ENCODE peak calls at places on chromosomes 2 and 18, in four cellular contexts. O is NCI-H2171 treated with DMSO at 0.1 percent for 48 hours, H is T1000, L is NCI-H1092. S is an unnamed sample.

GRCh38 chr2:167925775-167926174 is 321.6 kb downstream of the STK39 start:
- DNase-seq in O (no peak), H (peak; percentile 77), L (no peak), S (no peak)

GRCh38 chr2:240397924-240398611 is 37.4 kb upstream of the GPC1 start:
- DNase-seq in O (no peak), H (no peak), L (no peak), S (no peak)

GRCh38 chr2:36915627-36916026 is 50.7 kb downstream of the STRN start:
- DNase-seq in O (no peak), H (no peak), L (no peak), S (no peak)

GRCh38 chr2:111029135-111029927 is 91.4 kb upstream of the BCL2L11 start:
- DNase-seq in O (no peak), H (no peak), L (no peak), S (no peak)

GRCh38 chr2:42999856-43000241 is 207.5 kb upstream of the HAAO start:
- DNase-seq in O (no peak), H (no peak), L (no peak), S (no peak)

GRCh38 chr18:46051731-46052461 is 20.2 kb downstream of the PSTPIP2 start:
- DNase-seq in O (no peak), H (no peak), L (no peak), S (no peak)

GRCh38 chr2:70686577-70687460 is 81.2 kb downstream of the ADD2 start:
- DNase-seq in O (peak; percentile 87), H (no peak), L (no peak), S (peak; percentile 65)

GRCh38 chr2:152468832-152469692 is 134.1 kb downstream of the FMNL2 start:
- DNase-seq in O (peak; percentile 9), H (no peak), L (no peak), S (no peak)

GRCh38 chr2:99636432-99637034 is 146.7 kb upstream of the REV1 start:
- DNase-seq in O (peak; percentile 28), H (no peak), L (peak; percentile 16), S (peak; percentile 83)

GRCh38 chr2:85971369-85971768 is 82.6 kb upstream of the ST3GAL5 start:
- DNase-seq in O (no peak), H (no peak), L (no peak), S (no peak)

GRCh38 chr2:234483568-234484251 is 13.2 kb downstream of the ARL4C start:
- DNase-seq in O (no peak), H (no peak), L (no peak), S (no peak)

GRCh38 chr2:239544846-239545465 is 144.1 kb upstream of the HDAC4 start:
- DNase-seq in O (no peak), H (no peak), L (no peak), S (no peak)

GRCh38 chr18:55821219-55821618 is 233.2 kb upstream of the TCF4 start:
- DNase-seq in O (no peak), H (no peak), L (no peak), S (no peak)

GRCh38 chr18:52903858-52904257 is 563.9 kb downstream of the DCC start:
- DNase-seq in O (peak; percentile 26), H (no peak), L (peak; percentile 36), S (peak; percentile 73)

GRCh38 chr2:36165132-36165531 is 190.4 kb upstream of the CRIM1 start:
- DNase-seq in O (no peak), H (no peak), L (no peak), S (no peak)

GRCh38 chr2:118122768-118123335 is 34.6 kb downstream of the INSIG2 start:
- DNase-seq in O (no peak), H (no peak), L (no peak), S (no peak)

GRCh38 chr2:123953848-123954247 is 71.2 kb upstream of the CNTNAP5 start:
- DNase-seq in O (peak; percentile 8), H (peak; percentile 61), L (no peak), S (peak; percentile 40)

GRCh38 chr2:207122914-207123744 is 42.6 kb downstream of the KLF7 start:
- DNase-seq in O (no peak), H (no peak), L (no peak), S (no peak)

GRCh38 chr2:63805412-63805811 is 36.3 kb upstream of the UGP2 start:
- DNase-seq in O (no peak), H (no peak), L (no peak), S (no peak)

GRCh38 chr18:33440384-33441043 is at the start of gene CCDC178:
- DNase-seq in O (peak; percentile 60), H (peak; percentile 35), L (peak; percentile 78), S (peak; percentile 19)

GRCh38 chr2:33108483-33109443 is 162.0 kb downstream of the LTBP1 start:
- DNase-seq in O (no peak), H (no peak), L (no peak), S (no peak)

GRCh38 chr2:219287569-219288265 is 8.6 kb downstream of the DNAJB2 start:
- DNase-seq in O (no peak), H (no peak), L (no peak), S (no peak)

GRCh38 chr2:239666855-239667376 is 266.1 kb upstream of the HDAC4 start:
- DNase-seq in O (peak; percentile 84), H (no peak), L (no peak), S (no peak)

GRCh38 chr18:36672437-36673344 is 156.1 kb downstream of the TPGS2 start:
- DNase-seq in O (peak; percentile 94), H (no peak), L (no peak), S (no peak)

GRCh38 chr2:51219468-51219867 is 187.5 kb upstream of the NRXN1 start:
- DNase-seq in O (no peak), H (no peak), L (no peak), S (no peak)

GRCh38 chr2:196168181-196168580 is 3.2 kb downstream of the STK17B start:
- DNase-seq in O (no peak), H (no peak), L (no peak), S (no peak)

GRCh38 chr2:190339394-190339793 is 4.0 kb upstream of the INPP1 start:
- DNase-seq in O (no peak), H (no peak), L (no peak), S (no peak)

GRCh38 chr2:127586136-127586535 is 50.7 kb downstream of the MYO7B start:
- DNase-seq in O (no peak), H (no peak), L (no peak), S (no peak)

GRCh38 chr2:138712212-138712979 is 67.8 kb downstream of the NXPH2 start:
- DNase-seq in O (no peak), H (no peak), L (no peak), S (no peak)

GRCh38 chr2:3470166-3470651 is 49.1 kb downstream of the ADI1 start:
- DNase-seq in O (no peak), H (no peak), L (no peak), S (no peak)

GRCh38 chr2:112268547-112268946 is 6.8 kb upstream of the ZC3H6 start:
- DNase-seq in O (no peak), H (no peak), L (no peak), S (no peak)

S was measured in NCI-H446.